ENCODE peak calls at places on chromosome 6, in seven cellular contexts. One of them, this sample, is unnamed.

GRCh38 chr6:141421378-141421777 is 711.3 kb upstream of the GJE1 start:
- DNase-seq in omental fat pad: no peak
- DNase-seq in RCC 7860: peak; percentile 46
- DNase-seq in endothelial cell: no peak
- DNase-seq in adrenal gland: no peak
- DNase-seq in H54: no peak
- DNase-seq in activated T-helper 9 cell treated with anti-CD3 and anti-CD28 coated beads, Interleukin-2, amount 50 U/mL, for 16 hours: no peak
- DNase-seq in this sample: no peak

GRCh38 chr6:135323202-135323668 is 142.1 kb downstream of the MYB start:
- DNase-seq in endothelial cell: no peak
- DNase-seq in adrenal gland: no peak
- DNase-seq in activated T-helper 9 cell treated with anti-CD3 and anti-CD28 coated beads, Interleukin-2, amount 50 U/mL, for 16 hours: no peak
- DNase-seq in RCC 7860: no peak
- DNase-seq in H54: no peak
- DNase-seq in omental fat pad: no peak
- DNase-seq in this sample: peak; percentile 100

GRCh38 chr6:28218312-28219248 is 6.5 kb upstream of the ZSCAN9 start:
- DNase-seq in endothelial cell: peak; percentile 27
- DNase-seq in RCC 7860: peak; percentile 42
- DNase-seq in H54: peak; percentile 60
- DNase-seq in adrenal gland: peak; percentile 78
- DNase-seq in activated T-helper 9 cell treated with anti-CD3 and anti-CD28 coated beads, Interleukin-2, amount 50 U/mL, for 16 hours: no peak
- DNase-seq in omental fat pad: peak; percentile 28
- DNase-seq in this sample: peak; percentile 20

GRCh38 chr6:41161380-41161779 is 1.5 kb downstream of the TREM2 start:
- DNase-seq in endothelial cell: no peak
- DNase-seq in activated T-helper 9 cell treated with anti-CD3 and anti-CD28 coated beads, Interleukin-2, amount 50 U/mL, for 16 hours: no peak
- DNase-seq in adrenal gland: no peak
- DNase-seq in H54: no peak
- DNase-seq in RCC 7860: no peak
- DNase-seq in omental fat pad: no peak
- DNase-seq in this sample: no peak

GRCh38 chr6:163334264-163334663 is 80.3 kb upstream of the QKI start:
- DNase-seq in H54: no peak
- DNase-seq in activated T-helper 9 cell treated with anti-CD3 and anti-CD28 coated beads, Interleukin-2, amount 50 U/mL, for 16 hours: no peak
- DNase-seq in omental fat pad: no peak
- DNase-seq in endothelial cell: no peak
- DNase-seq in RCC 7860: no peak
- DNase-seq in adrenal gland: no peak
- DNase-seq in this sample: no peak

GRCh38 chr6:69097948-69098347 is 462.9 kb downstream of the ADGRB3 start:
- DNase-seq in adrenal gland: no peak
- DNase-seq in H54: no peak
- DNase-seq in RCC 7860: no peak
- DNase-seq in activated T-helper 9 cell treated with anti-CD3 and anti-CD28 coated beads, Interleukin-2, amount 50 U/mL, for 16 hours: no peak
- DNase-seq in endothelial cell: no peak
- DNase-seq in omental fat pad: no peak
- DNase-seq in this sample: no peak

GRCh38 chr6:26019261-26019845 is 56.8 kb downstream of the TRIM38 start:
- DNase-seq in RCC 7860: no peak
- DNase-seq in H54: no peak
- DNase-seq in activated T-helper 9 cell treated with anti-CD3 and anti-CD28 coated beads, Interleukin-2, amount 50 U/mL, for 16 hours: no peak
- DNase-seq in endothelial cell: no peak
- DNase-seq in omental fat pad: no peak
- DNase-seq in adrenal gland: no peak
- DNase-seq in this sample: no peak

GRCh38 chr6:167663784-167664432 is 162.8 kb upstream of the AFDN start:
- DNase-seq in RCC 7860: no peak
- DNase-seq in H54: no peak
- DNase-seq in endothelial cell: no peak
- DNase-seq in adrenal gland: no peak
- DNase-seq in omental fat pad: no peak
- DNase-seq in activated T-helper 9 cell treated with anti-CD3 and anti-CD28 coated beads, Interleukin-2, amount 50 U/mL, for 16 hours: no peak
- DNase-seq in this sample: no peak

GRCh38 chr6:111837007-111837406 is 36.2 kb downstream of the FYN start:
- DNase-seq in activated T-helper 9 cell treated with anti-CD3 and anti-CD28 coated beads, Interleukin-2, amount 50 U/mL, for 16 hours: no peak
- DNase-seq in omental fat pad: no peak
- DNase-seq in H54: no peak
- DNase-seq in RCC 7860: no peak
- DNase-seq in endothelial cell: no peak
- DNase-seq in adrenal gland: no peak
- DNase-seq in this sample: no peak

GRCh38 chr6:104718672-104719071 is 141.0 kb downstream of the HACE1 start:
- DNase-seq in H54: no peak
- DNase-seq in RCC 7860: no peak
- DNase-seq in omental fat pad: no peak
- DNase-seq in endothelial cell: no peak
- DNase-seq in activated T-helper 9 cell treated with anti-CD3 and anti-CD28 coated beads, Interleukin-2, amount 50 U/mL, for 16 hours: no peak
- DNase-seq in adrenal gland: no peak
- DNase-seq in this sample: no peak

GRCh38 chr6:103820148-103820547 is 1039.6 kb downstream of the HACE1 start:
- DNase-seq in omental fat pad: no peak
- DNase-seq in RCC 7860: no peak
- DNase-seq in endothelial cell: no peak
- DNase-seq in H54: no peak
- DNase-seq in adrenal gland: no peak
- DNase-seq in activated T-helper 9 cell treated with anti-CD3 and anti-CD28 coated beads, Interleukin-2, amount 50 U/mL, for 16 hours: no peak
- DNase-seq in this sample: no peak

GRCh38 chr6:162123797-162124196 is 603.8 kb downstream of the PRKN start:
- DNase-seq in endothelial cell: no peak
- DNase-seq in H54: no peak
- DNase-seq in activated T-helper 9 cell treated with anti-CD3 and anti-CD28 coated beads, Interleukin-2, amount 50 U/mL, for 16 hours: no peak
- DNase-seq in RCC 7860: peak; percentile 23
- DNase-seq in adrenal gland: no peak
- DNase-seq in omental fat pad: no peak
- DNase-seq in this sample: no peak

GRCh38 chr6:132511159-132511835 is 1.6 kb downstream of the STX7 start:
- DNase-seq in endothelial cell: no peak
- DNase-seq in RCC 7860: no peak
- DNase-seq in activated T-helper 9 cell treated with anti-CD3 and anti-CD28 coated beads, Interleukin-2, amount 50 U/mL, for 16 hours: no peak
- DNase-seq in adrenal gland: no peak
- DNase-seq in omental fat pad: no peak
- DNase-seq in H54: no peak
- DNase-seq in this sample: peak; percentile 30

GRCh38 chr6:53199156-53199555 is 50.5 kb upstream of the GCM1 start:
- DNase-seq in H54: no peak
- DNase-seq in RCC 7860: no peak
- DNase-seq in endothelial cell: no peak
- DNase-seq in omental fat pad: no peak
- DNase-seq in activated T-helper 9 cell treated with anti-CD3 and anti-CD28 coated beads, Interleukin-2, amount 50 U/mL, for 16 hours: no peak
- DNase-seq in adrenal gland: no peak
- DNase-seq in this sample: no peak

GRCh38 chr6:53858196-53858595 is 63.4 kb downstream of the LRRC1 start:
- DNase-seq in H54: no peak
- DNase-seq in adrenal gland: no peak
- DNase-seq in activated T-helper 9 cell treated with anti-CD3 and anti-CD28 coated beads, Interleukin-2, amount 50 U/mL, for 16 hours: no peak
- DNase-seq in omental fat pad: no peak
- DNase-seq in endothelial cell: no peak
- DNase-seq in RCC 7860: no peak
- DNase-seq in this sample: no peak

GRCh38 chr6:133991096-133991593 is 38.1 kb downstream of the TBPL1 start:
- DNase-seq in activated T-helper 9 cell treated with anti-CD3 and anti-CD28 coated beads, Interleukin-2, amount 50 U/mL, for 16 hours: no peak
- DNase-seq in H54: no peak
- DNase-seq in omental fat pad: no peak
- DNase-seq in RCC 7860: no peak
- DNase-seq in adrenal gland: no peak
- DNase-seq in endothelial cell: no peak
- DNase-seq in this sample: no peak

GRCh38 chr6:16625319-16626240 is 135.7 kb downstream of the ATXN1 start:
- DNase-seq in omental fat pad: no peak
- DNase-seq in adrenal gland: no peak
- DNase-seq in endothelial cell: no peak
- DNase-seq in RCC 7860: no peak
- DNase-seq in H54: no peak
- DNase-seq in activated T-helper 9 cell treated with anti-CD3 and anti-CD28 coated beads, Interleukin-2, amount 50 U/mL, for 16 hours: no peak
- DNase-seq in this sample: no peak

GRCh38 chr6:158474961-158475343 is 84.9 kb upstream of the TMEM181 start:
- DNase-seq in H54: no peak
- DNase-seq in omental fat pad: no peak
- DNase-seq in endothelial cell: no peak
- DNase-seq in activated T-helper 9 cell treated with anti-CD3 and anti-CD28 coated beads, Interleukin-2, amount 50 U/mL, for 16 hours: no peak
- DNase-seq in adrenal gland: no peak
- DNase-seq in RCC 7860: peak; percentile 36
- DNase-seq in this sample: no peak

GRCh38 chr6:113936093-113936934 is 34.6 kb downstream of the HDAC2 start:
- DNase-seq in H54: no peak
- DNase-seq in adrenal gland: no peak
- DNase-seq in omental fat pad: no peak
- DNase-seq in activated T-helper 9 cell treated with anti-CD3 and anti-CD28 coated beads, Interleukin-2, amount 50 U/mL, for 16 hours: no peak
- DNase-seq in RCC 7860: peak; percentile 54
- DNase-seq in endothelial cell: peak; percentile 41
- DNase-seq in this sample: no peak

GRCh38 chr6:52365871-52366540 is 4.1 kb downstream of the PAQR8 start:
- DNase-seq in endothelial cell: no peak
- DNase-seq in omental fat pad: no peak
- DNase-seq in H54: no peak
- DNase-seq in adrenal gland: no peak
- DNase-seq in RCC 7860: no peak
- DNase-seq in activated T-helper 9 cell treated with anti-CD3 and anti-CD28 coated beads, Interleukin-2, amount 50 U/mL, for 16 hours: no peak
- DNase-seq in this sample: no peak

GRCh38 chr6:137087902-137088301 is 43.1 kb upstream of the IL20RA start:
- DNase-seq in endothelial cell: no peak
- DNase-seq in adrenal gland: no peak
- DNase-seq in activated T-helper 9 cell treated with anti-CD3 and anti-CD28 coated beads, Interleukin-2, amount 50 U/mL, for 16 hours: no peak
- DNase-seq in H54: no peak
- DNase-seq in omental fat pad: no peak
- DNase-seq in RCC 7860: no peak
- DNase-seq in this sample: no peak

GRCh38 chr6:143811492-143812157 is 31.5 kb upstream of the LTV1 start:
- DNase-seq in adrenal gland: no peak
- DNase-seq in H54: no peak
- DNase-seq in RCC 7860: no peak
- DNase-seq in activated T-helper 9 cell treated with anti-CD3 and anti-CD28 coated beads, Interleukin-2, amount 50 U/mL, for 16 hours: no peak
- DNase-seq in omental fat pad: no peak
- DNase-seq in endothelial cell: no peak
- DNase-seq in this sample: no peak

GRCh38 chr6:135504734-135505133 is 7.2 kb upstream of the AHI1 start:
- DNase-seq in adrenal gland: no peak
- DNase-seq in endothelial cell: no peak
- DNase-seq in RCC 7860: no peak
- DNase-seq in H54: no peak
- DNase-seq in activated T-helper 9 cell treated with anti-CD3 and anti-CD28 coated beads, Interleukin-2, amount 50 U/mL, for 16 hours: no peak
- DNase-seq in omental fat pad: no peak
- DNase-seq in this sample: no peak

GRCh38 chr6:37145443-37145842 is 24.5 kb upstream of the PIM1 start:
- DNase-seq in activated T-helper 9 cell treated with anti-CD3 and anti-CD28 coated beads, Interleukin-2, amount 50 U/mL, for 16 hours: no peak
- DNase-seq in omental fat pad: no peak
- DNase-seq in endothelial cell: no peak
- DNase-seq in adrenal gland: no peak
- DNase-seq in RCC 7860: no peak
- DNase-seq in H54: no peak
- DNase-seq in this sample: no peak

GRCh38 chr6:52116605-52116948 is 29.2 kb upstream of the PKHD1 start:
- DNase-seq in adrenal gland: no peak
- DNase-seq in RCC 7860: no peak
- DNase-seq in omental fat pad: no peak
- DNase-seq in activated T-helper 9 cell treated with anti-CD3 and anti-CD28 coated beads, Interleukin-2, amount 50 U/mL, for 16 hours: no peak
- DNase-seq in endothelial cell: no peak
- DNase-seq in H54: no peak
- DNase-seq in this sample: no peak

GRCh38 chr6:10641494-10641893 is 52.9 kb downstream of the C6orf52 start:
- DNase-seq in omental fat pad: no peak
- DNase-seq in activated T-helper 9 cell treated with anti-CD3 and anti-CD28 coated beads, Interleukin-2, amount 50 U/mL, for 16 hours: no peak
- DNase-seq in endothelial cell: no peak
- DNase-seq in RCC 7860: no peak
- DNase-seq in adrenal gland: no peak
- DNase-seq in H54: no peak
- DNase-seq in this sample: no peak

GRCh38 chr6:79719248-79719975 is 88.3 kb downstream of the SH3BGRL2 start:
- DNase-seq in endothelial cell: no peak
- DNase-seq in H54: no peak
- DNase-seq in adrenal gland: no peak
- DNase-seq in activated T-helper 9 cell treated with anti-CD3 and anti-CD28 coated beads, Interleukin-2, amount 50 U/mL, for 16 hours: no peak
- DNase-seq in omental fat pad: no peak
- DNase-seq in RCC 7860: no peak
- DNase-seq in this sample: no peak

GRCh38 chr6:157546366-157546765 is 165.4 kb downstream of the ZDHHC14 start:
- DNase-seq in H54: no peak
- DNase-seq in endothelial cell: no peak
- DNase-seq in activated T-helper 9 cell treated with anti-CD3 and anti-CD28 coated beads, Interleukin-2, amount 50 U/mL, for 16 hours: no peak
- DNase-seq in adrenal gland: no peak
- DNase-seq in RCC 7860: no peak
- DNase-seq in omental fat pad: no peak
- DNase-seq in this sample: no peak

GRCh38 chr6:96760153-96760687 is 77.1 kb downstream of the GPR63 start:
- DNase-seq in H54: no peak
- DNase-seq in endothelial cell: no peak
- DNase-seq in activated T-helper 9 cell treated with anti-CD3 and anti-CD28 coated beads, Interleukin-2, amount 50 U/mL, for 16 hours: no peak
- DNase-seq in adrenal gland: no peak
- DNase-seq in RCC 7860: no peak
- DNase-seq in omental fat pad: no peak
- DNase-seq in this sample: no peak

GRCh38 chr6:139839506-139840156 is 465.2 kb upstream of the CITED2 start:
- DNase-seq in activated T-helper 9 cell treated with anti-CD3 and anti-CD28 coated beads, Interleukin-2, amount 50 U/mL, for 16 hours: no peak
- DNase-seq in endothelial cell: no peak
- DNase-seq in H54: no peak
- DNase-seq in RCC 7860: no peak
- DNase-seq in adrenal gland: peak; percentile 22
- DNase-seq in omental fat pad: no peak
- DNase-seq in this sample: peak; percentile 85

GRCh38 chr6:12791371-12791770 is 74.8 kb downstream of the PHACTR1 start:
- DNase-seq in endothelial cell: no peak
- DNase-seq in adrenal gland: no peak
- DNase-seq in RCC 7860: no peak
- DNase-seq in H54: no peak
- DNase-seq in activated T-helper 9 cell treated with anti-CD3 and anti-CD28 coated beads, Interleukin-2, amount 50 U/mL, for 16 hours: no peak
- DNase-seq in omental fat pad: no peak
- DNase-seq in this sample: no peak

GRCh38 chr6:13089296-13089994 is 238.9 kb downstream of the TBC1D7 start:
- DNase-seq in H54: no peak
- DNase-seq in endothelial cell: no peak
- DNase-seq in omental fat pad: no peak
- DNase-seq in RCC 7860: no peak
- DNase-seq in adrenal gland: no peak
- DNase-seq in activated T-helper 9 cell treated with anti-CD3 and anti-CD28 coated beads, Interleukin-2, amount 50 U/mL, for 16 hours: no peak
- DNase-seq in this sample: no peak

GRCh38 chr6:16511723-16512584 is 249.3 kb downstream of the ATXN1 start:
- DNase-seq in omental fat pad: no peak
- DNase-seq in endothelial cell: no peak
- DNase-seq in H54: no peak
- DNase-seq in activated T-helper 9 cell treated with anti-CD3 and anti-CD28 coated beads, Interleukin-2, amount 50 U/mL, for 16 hours: no peak
- DNase-seq in RCC 7860: no peak
- DNase-seq in adrenal gland: no peak
- DNase-seq in this sample: no peak

GRCh38 chr6:9405825-9406224 is 970.5 kb upstream of the SLC35B3 start:
- DNase-seq in activated T-helper 9 cell treated with anti-CD3 and anti-CD28 coated beads, Interleukin-2, amount 50 U/mL, for 16 hours: no peak
- DNase-seq in omental fat pad: no peak
- DNase-seq in H54: no peak
- DNase-seq in endothelial cell: no peak
- DNase-seq in RCC 7860: peak; percentile 10
- DNase-seq in adrenal gland: no peak
- DNase-seq in this sample: no peak